ENCODE peak calls at places on chromosomes 5 and 9, in four cellular contexts. D is NCI-H2029; U is CD4-positive, CD25-positive, alpha-beta regulatory T cell; F is cardiac fibroblast. P is an unnamed sample.

GRCh38 chr9:123438321-123438720 is 82.3 kb downstream of the CRB2 start:
- DNase-seq in D (no peak), U (no peak), F (peak), P (no peak)

GRCh38 chr5:88692979-88693932 is 189.7 kb downstream of the MEF2C start:
- DNase-seq in U (no peak), F (no peak), D (no peak), P (no peak)

GRCh38 chr5:178123987-178124925 is 6.6 kb upstream of the RMND5B start:
- DNase-seq in D (no peak), F (no peak), U (no peak), P (no peak)

GRCh38 chr5:135493406-135494180 is 41.4 kb upstream of the TIFAB start:
- DNase-seq in U (no peak), D (no peak), F (peak), P (no peak)

GRCh38 chr9:87223397-87224246 is 274.0 kb upstream of the DAPK1 start:
- DNase-seq in D (no peak), F (peak), U (no peak), P (no peak)

GRCh38 chr9:3473402-3473801 is 52.4 kb downstream of the RFX3 start:
- DNase-seq in D (no peak), F (no peak), U (peak), P (no peak)

GRCh38 chr5:37111426-37112382 is 137.5 kb downstream of the CPLANE1 start:
- DNase-seq in U (peak), D (no peak), F (no peak), P (no peak)

GRCh38 chr9:77951369-77951768 is 80.2 kb downstream of the GNAQ start:
- DNase-seq in U (no peak), F (no peak), D (no peak), P (no peak)

GRCh38 chr5:6574111-6574510 is 58.7 kb downstream of the NSUN2 start:
- DNase-seq in F (no peak), D (no peak), U (no peak), P (no peak)

GRCh38 chr5:159338143-159338542 is 7.9 kb upstream of the IL12B start:
- DNase-seq in U (peak), F (no peak), D (no peak), P (no peak)

GRCh38 chr9:36764364-36765076 is 191.8 kb downstream of the MELK start:
- DNase-seq in F (no peak), D (peak), U (no peak), P (no peak)

GRCh38 chr5:67318746-67319145 is 122.1 kb upstream of the CD180 start:
- DNase-seq in U (no peak), F (no peak), D (no peak), P (no peak)

GRCh38 chr9:93013856-93014582 is 44.5 kb upstream of the SUSD3 start:
- DNase-seq in U (no peak), F (no peak), D (no peak), P (no peak)

GRCh38 chr9:136832581-136832980 is 9.7 kb upstream of the AJM1 start:
- DNase-seq in U (no peak), D (no peak), F (no peak), P (no peak)

GRCh38 chr5:151464101-151464500 is 16.7 kb downstream of the SLC36A1 start:
- DNase-seq in F (no peak), U (no peak), D (no peak), P (no peak)

GRCh38 chr5:80165430-80165829 is 90.4 kb downstream of the SERINC5 start:
- DNase-seq in D (no peak), F (no peak), U (no peak), P (no peak)

GRCh38 chr9:127209220-127209619 is 55.4 kb upstream of the GARNL3 start:
- DNase-seq in F (no peak), D (no peak), U (no peak), P (no peak)

GRCh38 chr5:141637266-141637692 is 482 bp downstream of the RELL2 start:
- DNase-seq in F (no peak), U (peak), D (no peak), P (peak)

GRCh38 chr5:133321833-133322420 is 270.1 kb downstream of the HSPA4 start:
- DNase-seq in U (peak), F (no peak), D (no peak), P (no peak)

GRCh38 chr5:175472378-175472777 is 6.0 kb upstream of the SFXN1 start:
- DNase-seq in F (no peak), U (no peak), D (no peak), P (no peak)

GRCh38 chr5:16312786-16313185 is 133.2 kb upstream of the MARCHF11 start:
- DNase-seq in D (no peak), U (no peak), F (no peak), P (no peak)

GRCh38 chr5:147055850-147056523 is 177.4 kb upstream of the PPP2R2B start:
- DNase-seq in D (no peak), F (no peak), U (no peak), P (no peak)

GRCh38 chr5:42756630-42757601 is at the start of gene CCDC152:
- DNase-seq in F (peak), U (peak), D (no peak), P (no peak)

GRCh38 chr9:13160051-13160450 is 119.4 kb downstream of the MPDZ start:
- DNase-seq in U (no peak), F (no peak), D (no peak), P (no peak)

GRCh38 chr5:138385660-138386059 is 33.2 kb downstream of the KDM3B start:
- DNase-seq in U (no peak), F (peak), D (no peak), P (no peak)

GRCh38 chr5:36792560-36793180 is 83.9 kb upstream of the NIPBL start:
- DNase-seq in D (no peak), F (no peak), U (no peak), P (no peak)

GRCh38 chr9:70362952-70363351 is 51.5 kb downstream of the KLF9 start:
- DNase-seq in D (no peak), U (no peak), F (peak), P (no peak)

GRCh38 chr5:117077142-117077541 is 502.5 kb upstream of the SEMA6A start:
- DNase-seq in F (peak), U (no peak), D (no peak), P (peak)

GRCh38 chr5:139985290-139985689 is 57.8 kb downstream of the NRG2 start:
- DNase-seq in U (no peak), D (no peak), F (no peak), P (no peak)

GRCh38 chr9:6845881-6846280 is 88.1 kb downstream of the KDM4C start:
- DNase-seq in D (no peak), F (peak), U (no peak), P (peak)

GRCh38 chr9:16689352-16689938 is 181.0 kb downstream of the BNC2 start:
- DNase-seq in U (no peak), F (peak), D (no peak), P (no peak)